ENCODE peak calls at places on chromosomes 11 and 22, in six cellular contexts. Q is neuronal stem cell, G is IMR-90, D is H1, P is mesendoderm, K is trophoblast cell. S is an unnamed sample. For H3K36me3, the result is how much of the 10 kb centered on the place peaks cover.

GRCh38 chr22:42635531-42635930 is 4.9 kb downstream of the ATP5MGL start:
- DNase-seq in Q (no peak), G (peak), D (no peak), P (no peak), K (peak), S (peak)

GRCh38 chr11:114058871-114059277 is 637 bp upstream of the ZBTB16 start:
- DNase-seq in Q (no peak), G (no peak), D (peak), P (no peak), K (no peak), S (peak)

GRCh38 chr22:41831383-41831782 is 1.5 kb upstream of the SREBF2 start:
- DNase-seq in Q (no peak), G (no peak), D (no peak), P (peak), K (peak), S (peak)

GRCh38 chr11:59899532-59899931 is 20.9 kb downstream of the OOSP3 start:
- DNase-seq in Q (no peak), G (no peak), D (no peak), P (peak), K (no peak), S (peak)

GRCh38 chr11:68012843-68013610 is 2.9 kb downstream of the ALDH3B1 start:
- DNase-seq in Q (no peak), G (peak), D (no peak), P (peak), K (peak), S (peak)

GRCh38 chr11:125435461-125436238 is 60.4 kb downstream of the FEZ1 start:
- DNase-seq in Q (no peak), G (peak), D (no peak), P (peak), K (no peak), S (peak)

GRCh38 chr22:39243443-39244072 is 1.2 kb downstream of the PDGFB start:
- DNase-seq in Q (no peak), G (no peak), D (peak), P (peak), K (peak), S (peak)

GRCh38 chr11:47886096-47886495 is 37.9 kb upstream of the NUP160 start:
- DNase-seq in Q (no peak), G (peak), D (no peak), P (no peak), K (no peak), S (no peak)

GRCh38 chr11:12085371-12086251 is 24.8 kb upstream of the MICAL2 start:
- DNase-seq in Q (no peak), G (peak), D (no peak), P (no peak), K (no peak), S (peak)

GRCh38 chr11:57402188-57403066 is 12.0 kb upstream of the PRG2 start:
- DNase-seq in Q (no peak), G (no peak), D (no peak), P (peak), K (peak), S (no peak)

GRCh38 chr22:48943567-48944432 is 883.9 kb downstream of the BRD1 start:
- DNase-seq in Q (peak), G (no peak), D (peak), P (peak), K (no peak), S (no peak)

GRCh38 chr22:46456818-46457163 is 80.6 kb downstream of the CELSR1 start:
- DNase-seq in Q (no peak), G (no peak), D (no peak), P (no peak), K (no peak), S (no peak)

GRCh38 chr22:38709306-38709705 is 3.6 kb downstream of the GTPBP1 start:
- DNase-seq in Q (no peak), G (no peak), D (no peak), P (no peak), K (no peak), S (no peak)

GRCh38 chr11:78074756-78075155 is 4.9 kb downstream of the NDUFC2 start:
- DNase-seq in Q (no peak), G (no peak), D (no peak), P (no peak), K (no peak), S (no peak)

GRCh38 chr11:35304393-35304790 is 115.0 kb downstream of the SLC1A2 start:
- DNase-seq in Q (no peak), G (peak), D (no peak), P (peak), K (no peak), S (peak)

GRCh38 chr11:104028476-104028875 is 8.0 kb upstream of the DDI1 start:
- DNase-seq in Q (no peak), G (peak), D (no peak), P (no peak), K (no peak), S (peak)

GRCh38 chr11:88414385-88414861 is 76.9 kb upstream of the CTSC start:
- DNase-seq in Q (no peak), G (peak), D (no peak), P (no peak), K (no peak), S (peak)

GRCh38 chr11:45754261-45754709 is 50.7 kb upstream of the SLC35C1 start:
- DNase-seq in Q (no peak), G (peak), D (no peak), P (peak), K (peak), S (peak)

GRCh38 chr11:61021661-61022212 is 50.3 kb downstream of the CD6 start:
- DNase-seq in Q (no peak), G (no peak), D (peak), P (peak), K (no peak), S (no peak)

GRCh38 chr11:23990346-23990745 is 506.5 kb upstream of the LUZP2 start:
- DNase-seq in Q (no peak), G (peak), D (no peak), P (no peak), K (peak), S (peak)

GRCh38 chr11:6259638-6260019 is at the start of gene CCKBR:
- DNase-seq in Q (peak), G (no peak), D (peak), P (no peak), K (no peak), S (no peak)

GRCh38 chr22:39611360-39611759 is 40.8 kb downstream of the CACNA1I start:
- DNase-seq in Q (no peak), G (no peak), D (no peak), P (no peak), K (no peak), S (no peak)

GRCh38 chr11:67195971-67196418 is 70.3 kb upstream of the GRK2 start:
- DNase-seq in Q (no peak), G (peak), D (no peak), P (peak), K (no peak), S (peak)

GRCh38 chr11:45933131-45933821 is 10.8 kb downstream of the LARGE2 start:
- DNase-seq in Q (no peak), G (peak), D (no peak), P (no peak), K (no peak), S (peak)

GRCh38 chr22:41699264-41700104 is at the start of gene MEI1:
- DNase-seq in Q (no peak), G (peak), D (peak), P (peak), K (peak), S (no peak)

GRCh38 chr22:40764743-40765441 is 54.3 kb downstream of the SLC25A17 start:
- DNase-seq in Q (no peak), G (no peak), D (no peak), P (no peak), K (no peak), S (no peak)

GRCh38 chr11:131980199-131980598 is 609.8 kb downstream of the NTM start:
- DNase-seq in Q (no peak), G (no peak), D (no peak), P (no peak), K (no peak), S (no peak)

GRCh38 chr11:8801121-8801520 is 109.9 kb upstream of the AKIP1 start:
- DNase-seq in Q (no peak), G (no peak), D (no peak), P (peak), K (no peak), S (peak)

GRCh38 chr11:45743556-45744468 is 61.1 kb upstream of the SLC35C1 start:
- DNase-seq in Q (no peak), G (no peak), D (no peak), P (no peak), K (no peak), S (no peak)

GRCh38 chr22:50340157-50340879 is 2.8 kb upstream of the PPP6R2 start:
- DNase-seq in Q (no peak), G (no peak), D (no peak), P (peak), K (peak), S (peak)

GRCh38 chr22:50341977-50342650 is 1.0 kb upstream of the PPP6R2 start:
- DNase-seq in Q (peak), G (peak), D (peak), P (peak), K (peak), S (peak)

GRCh38 chr22:50338042-50338573 is 5.0 kb upstream of the PPP6R2 start:
- DNase-seq in Q (no peak), G (no peak), D (no peak), P (no peak), K (no peak), S (no peak)

GRCh38 chr22:50338860-50339462 is 4.2 kb upstream of the PPP6R2 start:
- DNase-seq in Q (no peak), G (no peak), D (no peak), P (no peak), K (no peak), S (no peak)

GRCh38 chr22:50337262-50338041 is 5.7 kb upstream of the PPP6R2 start:
- DNase-seq in Q (no peak), G (no peak), D (no peak), P (no peak), K (no peak), S (no peak)
- H3K23ac ChIP-seq in Q (peak), G (peak), D (peak), P (peak), K (peak), S (no peak)

GRCh38 chr11:111353776-111354600 is 25.1 kb downstream of the POU2AF1 start:
- DNase-seq in Q (no peak), G (no peak), D (no peak), P (no peak), K (no peak), S (no peak)
- H3K36me3 ChIP-seq in Q (under half), G (under half), D (under half), P (under half), K (under half), S (under half)

GRCh38 chr22:44311855-44312170 is 938 bp downstream of the SHISAL1 start:
- DNase-seq in Q (no peak), G (peak), D (no peak), P (no peak), K (no peak), S (peak)
- H3K9ac ChIP-seq in Q (no peak), G (no peak), D (no peak), P (no peak), K (no peak), S (peak)

GRCh38 chr22:50674606-50675552 is 2.3 kb downstream of the SHANK3 start:
- DNase-seq in Q (peak), G (no peak), D (peak), P (peak), K (peak), S (peak)
- H3K23ac ChIP-seq in Q (peak), G (peak), D (no peak), P (no peak), K (no peak), S (peak)

GRCh38 chr22:23800297-23801237 is 13.8 kb downstream of the SMARCB1 start:
- DNase-seq in Q (no peak), G (no peak), D (no peak), P (no peak), K (no peak), S (no peak)
- H3K36me3 ChIP-seq in Q (half or more), G (half or more), D (under half), P (under half), K (half or more), S (half or more)

GRCh38 chr11:117930208-117930570 is 987 bp upstream of the TMPRSS13 start:
- DNase-seq in Q (no peak), G (no peak), D (no peak), P (no peak), K (peak), S (no peak)
- H3K9ac ChIP-seq in Q (no peak), G (no peak), D (no peak), P (no peak), K (no peak), S (no peak)

DNA sequence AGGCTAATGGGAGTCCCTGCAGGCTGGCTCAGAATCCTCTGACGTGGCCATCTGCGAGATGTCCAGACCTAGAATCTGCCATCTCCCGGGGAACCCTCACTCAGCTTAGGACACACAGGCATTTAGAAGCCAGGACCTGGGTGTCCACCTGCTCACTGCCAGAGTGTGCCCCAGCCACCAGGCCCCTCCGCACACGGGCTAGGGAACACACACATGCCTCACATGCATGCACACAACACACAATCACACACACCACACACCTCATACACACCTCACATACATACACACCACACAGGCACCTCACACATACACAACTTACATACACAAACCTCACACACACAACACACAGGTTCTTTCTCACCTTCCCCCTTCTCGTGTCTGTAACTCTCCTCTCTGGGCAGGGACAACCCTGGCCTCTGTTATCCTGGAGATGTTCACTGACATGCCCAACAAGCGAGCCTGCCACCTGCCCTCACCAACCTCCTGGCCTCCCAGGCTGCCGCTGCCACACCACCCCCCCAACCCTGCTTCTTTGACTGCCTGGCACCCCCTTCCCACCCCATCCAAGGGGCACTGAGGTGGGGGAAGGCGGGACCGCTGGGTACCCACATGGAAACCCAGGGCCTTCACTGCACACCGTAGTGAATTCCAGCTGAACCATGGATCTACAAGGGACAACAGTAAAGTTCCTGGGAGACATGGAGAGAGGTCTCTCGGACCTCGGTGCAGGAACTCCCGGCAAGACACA is 38.1 kb downstream of the GNB1L start:
- DNase-seq in Q (no peak), G (no peak), D (peak), P (no peak), K (no peak), S (no peak)
- H3K23ac ChIP-seq in Q (peak), G (no peak), D (no peak), P (no peak), K (no peak), S (no peak)